ENCODE peak calls at places on chromosomes 16 and 17, in six cellular contexts. B is heart right ventricle, M is left ventricle myocardium inferior, P is fibroblast of mammary gland, R is tibial nerve, E is Panc1. X is an unnamed sample.

GRCh38 chr16:84218176-84218776 is 21.5 kb downstream of the KCNG4 start:
- DNase-seq in E (no peak), P (no peak), R (no peak), B (no peak), M (no peak), X (no peak)

GRCh38 chr16:19835989-19836421 is 48.6 kb downstream of the GPRC5B start:
- DNase-seq in B (no peak), E (no peak), M (no peak), P (peak), R (no peak), X (peak)

GRCh38 chr17:43094129-43094834 is 30.9 kb downstream of the BRCA1 start:
- DNase-seq in E (no peak), P (peak), R (no peak), M (no peak), B (no peak), X (peak)

GRCh38 chr17:66584927-66585326 is 250.0 kb upstream of the CACNG5 start:
- DNase-seq in P (no peak), M (no peak), R (no peak), B (no peak), E (no peak), X (no peak)

GRCh38 chr17:43563262-43564079 is 17.3 kb upstream of the ETV4 start:
- DNase-seq in E (no peak), P (no peak), B (no peak), M (no peak), R (no peak), X (no peak)

GRCh38 chr16:67396775-67397450 is 3.6 kb upstream of the TPPP3 start:
- DNase-seq in E (no peak), R (no peak), M (no peak), B (no peak), P (no peak), X (no peak)

GRCh38 chr17:82942166-82943130 is 102.6 kb upstream of the ZNF750 start:
- DNase-seq in P (no peak), E (no peak), B (peak), M (peak), R (no peak), X (no peak)

GRCh38 chr17:1612400-1612799 is 16.2 kb downstream of the SLC43A2 start:
- DNase-seq in R (no peak), P (no peak), B (no peak), M (no peak), E (no peak), X (no peak)

GRCh38 chr17:57943140-57943539 is 12.1 kb downstream of the CUEDC1 start:
- DNase-seq in R (no peak), E (no peak), B (peak), P (peak), M (no peak), X (no peak)

GRCh38 chr17:51860934-51861561 is 297.5 kb downstream of the CA10 start:
- DNase-seq in R (no peak), E (no peak), P (peak), M (no peak), B (no peak), X (peak)

GRCh38 chr17:11240041-11240801 is 792 bp upstream of the SHISA6 start:
- DNase-seq in B (peak), R (no peak), M (no peak), P (no peak), E (no peak), X (no peak)

GRCh38 chr16:85192736-85193493 is 80.6 kb upstream of the CIBAR2 start:
- DNase-seq in M (no peak), P (peak), R (no peak), E (no peak), B (no peak), X (no peak)

GRCh38 chr17:58322581-58323419 is 5.8 kb downstream of the TSPOAP1 start:
- DNase-seq in R (no peak), M (no peak), E (no peak), P (no peak), B (no peak), X (no peak)

GRCh38 chr17:10061131-10061581 is 137.2 kb downstream of the GAS7 start:
- DNase-seq in B (no peak), R (no peak), P (peak), M (no peak), E (no peak), X (no peak)

GRCh38 chr16:2420035-2420434 is 9.2 kb upstream of the CCNF start:
- DNase-seq in M (no peak), E (no peak), B (no peak), R (no peak), P (peak), X (peak)

GRCh38 chr17:45096141-45096540 is 35.0 kb downstream of the NMT1 start:
- DNase-seq in E (no peak), M (no peak), P (peak), R (no peak), B (no peak), X (peak)

GRCh38 chr17:81210868-81211267 is 11.9 kb downstream of the CEP131 start:
- DNase-seq in B (no peak), E (no peak), P (peak), R (no peak), M (no peak), X (peak)

GRCh38 chr17:17628388-17629008 is 37.0 kb upstream of the PEMT start:
- DNase-seq in R (no peak), P (no peak), B (no peak), M (no peak), E (no peak), X (no peak)

GRCh38 chr16:55613578-55614333 is 42.0 kb upstream of the SLC6A2 start:
- DNase-seq in R (no peak), B (no peak), E (no peak), P (no peak), M (no peak), X (peak)

GRCh38 chr17:78538033-78538776 is 39.0 kb downstream of the DNAH17 start:
- DNase-seq in M (no peak), B (no peak), R (no peak), P (no peak), E (no peak), X (peak)

GRCh38 chr16:62615526-62615925 is 579.3 kb upstream of the CDH8 start:
- DNase-seq in M (no peak), E (no peak), R (no peak), B (no peak), P (no peak), X (no peak)

GRCh38 chr17:78861229-78861628 is 20.6 kb upstream of the USP36 start:
- DNase-seq in B (no peak), R (no peak), M (no peak), P (no peak), E (no peak), X (no peak)

GRCh38 chr16:28596840-28597691 is at the start of gene SULT1A2:
- DNase-seq in E (no peak), B (no peak), M (no peak), P (no peak), R (no peak), X (peak)

GRCh38 chr17:29124135-29124930 is 55.9 kb downstream of the MYO18A start:
- DNase-seq in E (no peak), M (no peak), B (no peak), R (no peak), P (peak), X (peak)

GRCh38 chr17:57993471-57994365 is 5.7 kb upstream of the VEZF1 start:
- DNase-seq in P (no peak), E (no peak), R (no peak), B (no peak), M (no peak), X (no peak)

GRCh38 chr16:70267516-70267915 is 15.8 kb upstream of the EXOSC6 start:
- DNase-seq in M (no peak), R (no peak), E (no peak), B (no peak), P (peak), X (peak)

GRCh38 chr16:68447721-68448359 is 468 bp downstream of the SMPD3 start:
- DNase-seq in B (no peak), R (no peak), E (no peak), M (no peak), P (no peak), X (no peak)
- H3K4me3 ChIP-seq in B (peak), R (peak), E (peak), M (peak), P (peak), X (peak)

DNA sequence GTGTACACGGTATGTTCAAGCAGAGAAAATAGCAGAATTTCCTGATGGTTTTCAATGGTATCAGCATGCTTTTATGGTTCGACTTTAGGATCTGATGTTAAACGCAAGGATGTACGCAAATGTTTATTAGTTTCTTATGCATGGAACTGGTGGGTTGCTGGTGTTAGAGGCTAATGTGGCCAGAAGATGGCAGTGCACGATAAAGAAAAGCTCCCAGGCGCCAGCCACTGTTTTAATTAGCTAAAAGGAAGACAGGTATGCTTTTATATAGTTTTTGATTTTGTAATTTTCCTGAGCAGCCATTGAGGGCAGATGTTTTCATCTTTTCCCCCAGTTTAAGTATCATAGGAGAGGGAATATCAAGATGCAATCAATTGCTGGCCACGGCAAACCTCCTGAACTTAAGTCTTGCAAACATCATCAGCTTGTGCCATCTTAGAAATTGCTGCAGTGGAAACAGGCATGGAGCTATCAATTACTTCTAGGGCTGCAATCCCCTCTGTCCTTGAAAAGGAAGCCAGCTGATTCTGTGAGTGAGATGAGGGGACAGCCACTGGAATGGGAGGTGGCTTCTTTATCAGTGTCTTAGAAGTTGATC is 648.5 kb upstream of the RBFOX1 start:
- DNase-seq in P (peak), M (no peak), E (peak), R (no peak), B (no peak), X (peak)
- TF ChIP-seq CTCF in P (peak), M (peak), E (peak), R (peak), B (peak), X (peak)

GRCh38 chr17:76565728-76566612 is 19.7 kb downstream of the ST6GALNAC2 start:
- DNase-seq in R (no peak), B (no peak), E (no peak), M (no peak), P (no peak), X (no peak)

GRCh38 chr17:76566613-76566943 is 19.1 kb downstream of the ST6GALNAC2 start:
- DNase-seq in R (no peak), M (no peak), P (no peak), E (no peak), B (no peak), X (no peak)

GRCh38 chr17:76567634-76568432 is 17.8 kb downstream of the ST6GALNAC2 start:
- DNase-seq in R (no peak), M (no peak), E (no peak), B (no peak), P (no peak), X (no peak)

GRCh38 chr17:76568771-76569170 is 16.9 kb downstream of the ST6GALNAC2 start:
- DNase-seq in B (no peak), R (no peak), P (no peak), M (no peak), E (no peak), X (no peak)

DNA sequence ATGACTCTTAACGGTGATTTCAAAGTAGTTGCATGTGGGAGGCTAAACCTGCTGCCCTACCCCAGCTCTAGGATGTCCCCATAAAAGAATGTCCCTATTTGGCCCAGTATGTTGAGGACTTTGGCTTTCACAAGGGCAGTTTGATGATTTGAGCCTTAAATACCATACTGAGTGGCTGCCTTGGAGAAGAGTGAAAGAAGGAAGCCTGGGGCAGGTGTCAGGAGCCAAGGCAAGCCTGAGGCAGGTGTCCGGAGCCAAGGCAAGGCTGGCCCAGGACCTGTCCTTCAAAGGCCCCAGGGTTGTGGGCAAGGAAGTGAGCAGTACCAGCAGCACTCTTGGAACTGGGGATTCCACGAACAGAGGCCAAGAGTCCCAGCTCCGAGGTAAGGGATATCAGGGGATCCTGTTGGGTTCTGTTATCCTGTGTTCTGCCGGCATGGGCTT is 18.6 kb downstream of the ST6GALNAC2 start:
- DNase-seq in E (no peak), R (no peak), M (no peak), B (no peak), P (no peak), X (no peak)
- H3K4me3 ChIP-seq in E (no peak), R (no peak), M (no peak), B (no peak), P (no peak), X (no peak)

DNA sequence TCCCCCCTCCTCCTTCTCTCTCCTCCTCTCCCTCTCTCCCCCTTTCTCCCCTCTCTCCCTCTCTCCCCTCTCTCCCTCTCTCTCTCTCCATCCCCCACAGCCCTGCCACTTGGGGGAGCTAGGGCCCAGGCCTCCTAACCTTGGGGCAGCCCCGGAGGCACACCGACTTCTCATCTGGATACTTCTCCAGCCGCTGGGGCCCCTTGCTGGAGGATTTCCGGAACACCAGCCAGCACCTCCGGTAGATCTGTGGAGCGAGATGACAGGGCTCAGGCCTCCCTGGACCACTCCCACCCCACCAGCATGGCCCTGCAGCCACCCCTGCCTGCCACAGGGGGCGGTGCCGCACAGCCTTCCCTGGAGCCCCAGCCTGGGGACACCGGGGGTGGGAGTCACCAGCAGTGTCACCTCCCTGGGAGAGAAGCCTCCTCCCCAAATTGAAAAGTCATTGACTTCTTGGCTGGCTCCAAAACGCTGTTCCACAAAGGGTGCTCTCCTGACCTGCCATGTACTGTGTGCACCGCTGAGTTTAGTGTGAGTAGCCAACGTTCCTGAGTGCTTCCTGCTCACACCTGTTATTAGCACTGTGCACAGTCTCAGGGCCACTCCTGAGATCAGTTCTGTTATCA is 10.5 kb downstream of the DOK4 start:
- DNase-seq in P (peak), E (no peak), M (no peak), B (no peak), R (no peak), X (peak)
- TF ChIP-seq CTCF in P (peak), E (peak), M (peak), B (peak), R (peak), X (peak)

GRCh38 chr17:6088141-6088540 is 18.0 kb downstream of the WSCD1 start:
- DNase-seq in M (no peak), R (no peak), P (no peak), E (no peak), B (no peak), X (no peak)
- H3K4me3 ChIP-seq in M (no peak), R (no peak), P (no peak), E (no peak), B (no peak), X (no peak)

DNA sequence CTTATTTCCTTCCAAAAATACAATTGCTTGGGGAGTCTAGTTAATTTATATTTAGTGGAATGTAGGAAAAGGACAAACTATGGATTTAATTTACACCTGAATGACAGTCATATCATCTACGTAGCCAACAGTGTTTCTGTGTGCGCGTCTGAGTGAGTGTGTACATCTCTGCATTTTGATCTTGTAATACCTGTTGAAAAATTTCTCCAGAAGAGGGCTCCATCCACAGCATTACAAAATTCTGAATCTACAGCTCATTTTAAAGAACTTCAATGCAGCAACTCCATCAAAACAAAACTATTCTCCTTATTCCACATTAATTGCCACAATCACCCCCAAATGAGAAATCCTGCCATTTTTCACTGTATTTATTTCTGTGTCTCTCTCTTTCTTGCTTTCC is 3.9 kb downstream of the CDH13 start:
- DNase-seq in P (peak), B (no peak), M (no peak), R (no peak), E (no peak), X (peak)
- TF ChIP-seq CTCF in P (peak), B (peak), M (peak), R (no peak), E (peak), X (peak)

GRCh38 chr17:13593021-13593751 is 8.5 kb downstream of the HS3ST3A1 start:
- DNase-seq in M (no peak), R (no peak), E (no peak), P (no peak), B (no peak), X (no peak)
- H3K4me3 ChIP-seq in M (no peak), R (no peak), E (no peak), P (no peak), B (no peak), X (no peak)

DNA sequence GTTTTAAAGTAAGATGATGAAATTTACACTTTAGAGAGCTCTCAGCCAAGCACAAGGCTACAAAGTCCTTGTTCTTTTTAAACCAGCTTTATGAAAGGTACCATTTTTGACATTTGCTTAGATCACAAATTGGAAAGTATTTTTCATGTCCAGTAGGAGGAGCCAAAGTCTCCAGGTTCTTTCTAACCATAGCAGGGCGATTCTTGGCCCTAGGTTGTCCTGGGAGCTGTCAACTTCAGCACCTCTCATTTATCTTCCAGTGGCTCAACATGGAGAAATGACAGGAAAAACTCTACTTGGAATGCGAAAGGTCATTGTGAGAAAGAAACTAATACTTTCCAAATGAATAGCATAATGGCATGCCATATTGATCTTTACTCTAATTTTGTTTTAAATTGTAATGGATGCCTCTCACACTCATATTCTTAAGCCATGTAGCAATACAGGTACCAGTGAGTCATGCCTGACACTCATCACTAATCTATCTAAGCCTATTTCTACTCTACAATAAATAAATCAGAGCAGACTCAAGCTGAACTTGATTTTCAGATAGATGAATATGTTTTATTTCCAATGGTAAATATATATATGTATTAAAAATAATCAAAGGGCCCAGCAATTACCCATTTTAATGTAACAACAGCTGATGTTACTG is 919.1 kb upstream of the EEF2KMT start:
- DNase-seq in P (peak), B (no peak), M (no peak), E (no peak), R (no peak), X (no peak)
- TF ChIP-seq CTCF in P (peak), B (no peak), M (no peak), E (peak), R (no peak), X (no peak)

DNA sequence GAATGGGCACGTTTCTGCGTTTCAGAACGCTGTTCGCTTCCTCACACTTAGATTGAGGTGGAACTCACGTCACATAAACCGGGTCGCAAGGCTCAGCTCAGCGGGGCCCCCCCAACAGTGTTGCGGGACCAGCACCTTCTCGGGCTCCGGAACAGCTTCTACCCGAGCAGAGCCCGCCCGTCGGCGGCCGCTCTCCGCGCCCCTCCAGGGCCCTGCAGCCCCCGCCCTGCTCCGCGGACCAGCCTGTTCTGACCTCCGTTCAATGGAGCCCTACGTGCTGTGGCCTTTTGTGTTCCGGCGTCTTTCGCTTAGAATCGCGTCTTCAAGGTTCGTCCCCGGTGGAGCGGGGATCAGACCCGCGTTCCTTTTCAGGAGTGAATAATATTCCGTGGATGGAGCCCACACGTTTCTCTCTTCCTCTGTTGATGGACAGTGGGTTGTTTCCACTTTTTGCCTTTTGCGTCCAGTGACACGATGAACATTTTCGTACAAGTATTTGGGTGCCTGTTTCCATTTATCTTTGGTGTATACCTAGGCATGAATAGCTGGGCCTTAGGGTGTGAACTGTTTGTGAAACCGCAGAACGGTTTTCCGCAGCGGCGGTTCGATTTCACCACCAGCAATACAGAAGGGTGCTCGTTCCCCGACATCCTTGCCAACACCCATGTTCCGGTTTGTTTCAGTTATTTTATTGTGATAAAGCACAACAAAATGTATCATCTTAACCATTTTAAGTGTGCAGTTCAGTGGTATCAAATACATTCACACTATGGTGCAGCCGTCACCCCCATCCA is 2.3 kb upstream of the SLC22A31 start:
- DNase-seq in M (no peak), R (no peak), E (no peak), B (no peak), P (no peak), X (no peak)
- H3K4me3 ChIP-seq in M (peak), R (no peak), E (peak), B (no peak), P (no peak), X (no peak)

X was measured in cardiac fibroblast.